ENCODE peak calls at places on chromosome 5, in seven cellular contexts. A, T, W, G, U, D and K are unnamed samples.

GRCh38 chr5:67773439-67773988 is 442.0 kb upstream of the PIK3R1 start:
- DNase-seq in U (no peak), W (peak; percentile 66), T (no peak), G (no peak), A (no peak), D (peak; percentile 7), K (no peak)

GRCh38 chr5:75622564-75622963 is 11.3 kb downstream of the ANKDD1B start:
- DNase-seq in W (no peak), D (no peak), G (no peak), U (no peak), T (no peak), A (no peak), K (peak; percentile 52)

GRCh38 chr5:50709471-50709870 is 43.0 kb downstream of the PARP8 start:
- DNase-seq in G (no peak), A (no peak), D (peak; percentile 64), W (peak; percentile 56), U (no peak), T (no peak), K (no peak)

GRCh38 chr5:168313596-168314204 is 22.3 kb downstream of the WWC1 start:
- DNase-seq in W (no peak), U (no peak), D (no peak), A (no peak), G (no peak), T (no peak), K (no peak)

GRCh38 chr5:133934822-133935793 is 33.3 kb downstream of the C5orf15 start:
- DNase-seq in T (no peak), D (no peak), W (no peak), A (no peak), U (peak; percentile 76), G (no peak), K (peak; percentile 17)

GRCh38 chr5:56167522-56167921 is 65.6 kb downstream of the ANKRD55 start:
- DNase-seq in A (no peak), U (no peak), G (no peak), T (no peak), W (peak; percentile 28), D (peak; percentile 49), K (no peak)

GRCh38 chr5:9690751-9691150 is 60.6 kb upstream of the TAS2R1 start:
- DNase-seq in G (no peak), U (no peak), W (no peak), A (no peak), D (no peak), T (no peak), K (no peak)

GRCh38 chr5:39257554-39257953 is 38.2 kb upstream of the FYB1 start:
- DNase-seq in D (no peak), W (no peak), G (no peak), A (no peak), T (no peak), U (no peak), K (no peak)

GRCh38 chr5:1002271-1002546 is 6.4 kb upstream of the NKD2 start:
- DNase-seq in D (no peak), W (no peak), G (no peak), A (no peak), U (no peak), T (no peak), K (no peak)

GRCh38 chr5:61801174-61801573 is 469.1 kb downstream of the ZSWIM6 start:
- DNase-seq in D (no peak), G (no peak), U (no peak), W (no peak), A (no peak), T (no peak), K (no peak)

GRCh38 chr5:57111993-57112392 is 61.9 kb upstream of the GPBP1 start:
- DNase-seq in A (no peak), T (no peak), U (no peak), D (no peak), W (no peak), G (no peak), K (no peak)

GRCh38 chr5:37955748-37956147 is 115.9 kb upstream of the GDNF start:
- DNase-seq in G (no peak), W (no peak), T (no peak), A (no peak), U (no peak), D (no peak), K (no peak)

GRCh38 chr5:42274913-42275312 is 148.3 kb upstream of the GHR start:
- DNase-seq in G (no peak), W (no peak), A (no peak), T (no peak), D (no peak), U (no peak), K (no peak)

GRCh38 chr5:153777681-153778080 is 261.0 kb downstream of the FAM114A2 start:
- DNase-seq in U (no peak), A (no peak), W (no peak), T (no peak), D (no peak), G (no peak), K (no peak)

GRCh38 chr5:119323630-119324000 is 32.2 kb upstream of the TNFAIP8 start:
- DNase-seq in W (peak; percentile 34), A (peak; percentile 77), U (peak; percentile 80), D (peak; percentile 38), G (no peak), T (no peak), K (peak; percentile 44)

GRCh38 chr5:95863383-95863757 is 40.8 kb upstream of the GLRX start:
- DNase-seq in G (no peak), W (peak; percentile 60), T (no peak), U (no peak), D (no peak), A (no peak), K (no peak)

GRCh38 chr5:83721878-83722779 is 1.5 kb upstream of the HAPLN1 start:
- DNase-seq in A (peak; percentile 67), T (peak; percentile 78), G (peak; percentile 84), W (peak; percentile 41), D (peak; percentile 59), U (peak; percentile 65), K (no peak)

GRCh38 chr5:109350537-109351270 is 59.1 kb downstream of the PJA2 start:
- DNase-seq in T (no peak), D (peak; percentile 16), W (no peak), A (no peak), U (no peak), G (no peak), K (no peak)

GRCh38 chr5:149912226-149912864 is 32.2 kb downstream of the PDE6A start:
- DNase-seq in D (no peak), G (no peak), A (no peak), U (no peak), W (no peak), T (no peak), K (no peak)

GRCh38 chr5:949275-949543 is 56.5 kb downstream of the TRIP13 start:
- DNase-seq in U (no peak), T (no peak), D (no peak), G (no peak), A (no peak), W (no peak), K (no peak)

GRCh38 chr5:31605920-31606319 is 33.0 kb upstream of the PDZD2 start:
- DNase-seq in W (no peak), G (no peak), U (no peak), A (no peak), D (no peak), T (no peak), K (no peak)

GRCh38 chr5:176853151-176853793 is 42.9 kb downstream of the UNC5A start:
- DNase-seq in T (no peak), G (no peak), A (no peak), U (no peak), W (no peak), D (no peak), K (no peak)

GRCh38 chr5:13704401-13704800 is 240.1 kb downstream of the DNAH5 start:
- DNase-seq in W (no peak), A (no peak), T (no peak), D (no peak), G (no peak), U (no peak), K (no peak)

GRCh38 chr5:2686725-2687124 is 64.8 kb downstream of the IRX2 start:
- DNase-seq in T (no peak), A (no peak), G (no peak), D (no peak), W (no peak), U (no peak), K (no peak)